ENCODE peak calls at places on chromosome 4, in seven cellular contexts. E, O, X, W, F, K and G are unnamed samples.

GRCh38 chr4:48526403-48526802 is 36.4 kb downstream of the ZAR1 start:
- DNase-seq in E (no peak), O (no peak), X (no peak), W (no peak), F (no peak), K (no peak), G (no peak)

GRCh38 chr4:73236151-73236550 is 22.4 kb downstream of the ANKRD17 start:
- DNase-seq in E (no peak), O (no peak), X (no peak), W (no peak), F (no peak), K (no peak), G (no peak)

GRCh38 chr4:20017035-20017434 is 234.7 kb upstream of the SLIT2 start:
- DNase-seq in E (no peak), O (no peak), X (no peak), W (peak; percentile 97), F (no peak), K (no peak), G (peak; percentile 82)

GRCh38 chr4:83851261-83852084 is 315.6 kb downstream of the GPAT3 start:
- DNase-seq in E (no peak), O (no peak), X (no peak), W (peak; percentile 29), F (no peak), K (no peak), G (no peak)

GRCh38 chr4:151325320-151326246 is at the start of gene SH3D19:
- DNase-seq in E (peak; percentile 61), O (no peak), X (peak; percentile 83), W (peak; percentile 59), F (no peak), K (peak; percentile 48), G (no peak)

GRCh38 chr4:17286737-17287460 is 225.0 kb downstream of the QDPR start:
- DNase-seq in E (no peak), O (no peak), X (no peak), W (no peak), F (no peak), K (no peak), G (no peak)

GRCh38 chr4:102715057-102715456 is 45.7 kb downstream of the MANBA start:
- DNase-seq in E (no peak), O (peak; percentile 8), X (no peak), W (peak; percentile 8), F (no peak), K (no peak), G (no peak)

GRCh38 chr4:113300384-113301011 is 251.0 kb downstream of the ANK2 start:
- DNase-seq in E (peak; percentile 7), O (no peak), X (peak; percentile 16), W (peak; percentile 83), F (no peak), K (no peak), G (peak; percentile 63)

GRCh38 chr4:89836031-89836777 is 757 bp downstream of the SNCA start:
- DNase-seq in E (no peak), O (no peak), X (no peak), W (no peak), F (no peak), K (no peak), G (no peak)

GRCh38 chr4:135573251-135573650 is 1371.7 kb upstream of the PABPC4L start:
- DNase-seq in E (no peak), O (no peak), X (no peak), W (no peak), F (no peak), K (no peak), G (no peak)

GRCh38 chr4:141140271-141141205 is 7.3 kb upstream of the RNF150 start:
- DNase-seq in E (no peak), O (no peak), X (no peak), W (peak; percentile 59), F (no peak), K (no peak), G (no peak)

GRCh38 chr4:4618846-4619245 is 77.0 kb upstream of the STX18 start:
- DNase-seq in E (no peak), O (no peak), X (no peak), W (no peak), F (no peak), K (no peak), G (no peak)

GRCh38 chr4:145820407-145820806 is 118.2 kb downstream of the ZNF827 start:
- DNase-seq in E (no peak), O (no peak), X (no peak), W (no peak), F (no peak), K (no peak), G (no peak)

GRCh38 chr4:128787509-128788311 is 21.8 kb upstream of the JADE1 start:
- DNase-seq in E (no peak), O (no peak), X (no peak), W (no peak), F (no peak), K (no peak), G (no peak)

GRCh38 chr4:96016615-96017299 is 176.9 kb downstream of the PDHA2 start:
- DNase-seq in E (no peak), O (peak; percentile 9), X (peak; percentile 5), W (no peak), F (no peak), K (no peak), G (no peak)

GRCh38 chr4:135515295-135515694 is 1313.7 kb upstream of the PABPC4L start:
- DNase-seq in E (no peak), O (no peak), X (no peak), W (no peak), F (no peak), K (no peak), G (no peak)

GRCh38 chr4:186067757-186068385 is 1.1 kb upstream of the TLR3 start:
- DNase-seq in E (no peak), O (peak; percentile 74), X (peak; percentile 50), W (peak; percentile 51), F (no peak), K (peak; percentile 50), G (peak; percentile 8)

GRCh38 chr4:151043803-151044535 is 28.9 kb upstream of the LRBA start:
- DNase-seq in E (no peak), O (no peak), X (no peak), W (no peak), F (no peak), K (no peak), G (no peak)

GRCh38 chr4:101356928-101357327 is 9.6 kb upstream of the PPP3CA start:
- DNase-seq in E (peak; percentile 28), O (no peak), X (no peak), W (peak; percentile 96), F (no peak), K (no peak), G (peak; percentile 87)

GRCh38 chr4:86496094-86497060 is 97.7 kb upstream of the PTPN13 start:
- DNase-seq in E (peak; percentile 41), O (peak; percentile 58), X (no peak), W (peak; percentile 63), F (no peak), K (no peak), G (peak; percentile 31)
- TF ChIP-seq CTCF in E (peak; percentile 78), O (peak; percentile 79), X (peak; percentile 95), W (peak; percentile 94), F (no peak), K (peak; percentile 92), G (peak; percentile 85)

DNA sequence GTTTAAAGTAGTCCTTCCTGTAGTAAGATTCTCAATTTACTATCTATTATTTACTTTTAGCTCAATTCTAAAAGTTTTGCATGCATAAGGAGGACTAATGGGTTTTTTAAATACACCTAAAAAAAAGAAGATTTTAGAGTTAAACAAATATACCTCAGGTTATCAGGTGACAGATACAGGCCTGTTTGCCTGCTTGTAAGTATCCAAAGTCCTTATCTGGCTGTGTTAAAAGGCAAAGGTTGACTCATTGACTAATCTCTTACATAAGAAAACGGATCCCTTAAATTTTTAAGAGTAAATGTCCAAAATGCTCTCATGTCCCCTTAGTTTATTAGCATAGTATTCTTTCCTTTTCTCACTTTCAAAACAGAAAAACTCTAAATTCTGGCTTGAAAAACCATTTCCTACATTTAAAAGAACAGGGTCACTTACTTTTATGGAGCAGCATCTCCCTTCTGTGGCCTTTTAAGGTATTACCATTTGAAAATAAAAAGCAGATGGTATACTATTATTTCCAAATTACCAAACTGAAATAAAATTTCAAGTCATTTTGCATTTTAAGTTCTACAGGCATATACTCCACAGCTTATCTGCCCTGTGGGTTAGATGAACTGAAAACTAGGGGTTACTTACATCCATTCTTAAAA is 4.5 kb downstream of the CBR4 start:
- DNase-seq in E (no peak), O (peak; percentile 10), X (no peak), W (peak; percentile 29), F (no peak), K (no peak), G (no peak)
- TF ChIP-seq CTCF in E (peak; percentile 41), O (peak; percentile 3), X (peak; percentile 44), W (peak; percentile 65), F (no peak), K (peak; percentile 30), G (peak; percentile 39)

DNA sequence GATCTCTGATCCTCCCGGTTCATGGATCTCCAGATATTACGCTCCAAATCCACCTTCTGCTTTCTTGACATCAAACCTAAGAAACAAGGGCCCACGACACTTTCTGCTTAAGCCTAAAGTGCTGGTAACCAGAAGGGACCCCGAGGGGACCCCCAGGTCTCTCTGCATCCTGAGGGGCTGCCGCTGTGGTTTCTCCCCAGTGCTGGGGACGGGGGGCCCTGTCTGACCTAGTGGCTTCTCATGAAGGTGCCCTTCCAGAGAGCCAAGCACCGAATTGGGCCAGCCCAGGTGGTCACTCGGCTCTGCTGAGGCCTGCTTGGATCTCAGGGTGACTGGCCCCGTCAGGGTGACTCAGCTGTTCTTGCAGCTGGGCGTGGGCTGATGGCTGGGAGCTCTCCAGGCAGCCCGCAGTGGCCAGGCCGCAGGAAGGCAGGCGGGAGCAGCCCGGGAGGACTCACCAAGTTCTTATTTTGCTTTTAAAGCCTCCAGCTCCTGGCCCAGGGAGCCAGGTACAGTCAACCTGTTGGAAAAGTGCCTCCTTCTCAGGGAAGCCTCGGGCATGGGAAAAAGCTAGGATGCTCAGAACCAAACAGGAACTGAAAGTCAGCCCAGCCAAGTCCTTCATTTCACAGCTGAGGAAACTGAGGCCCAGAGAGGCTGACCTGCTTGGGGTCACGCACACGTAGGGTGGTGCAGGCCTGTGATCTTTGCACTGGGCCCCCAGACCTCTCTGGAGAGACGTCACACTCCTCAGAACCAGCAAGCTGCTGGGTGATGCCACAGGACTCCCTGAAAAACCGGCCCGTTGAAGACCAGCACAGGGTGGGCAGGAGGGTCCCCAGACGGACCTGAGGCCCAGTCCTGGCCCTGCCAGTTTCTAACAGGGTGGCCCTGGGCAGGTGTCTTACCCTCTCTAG is 16.7 kb downstream of the BLOC1S4 start:
- DNase-seq in E (peak; percentile 69), O (no peak), X (peak; percentile 68), W (peak; percentile 93), F (peak; percentile 41), K (peak; percentile 78), G (peak; percentile 79)
- TF ChIP-seq CTCF in E (no peak), O (no peak), X (no peak), W (no peak), F (no peak), K (no peak), G (no peak)

DNA sequence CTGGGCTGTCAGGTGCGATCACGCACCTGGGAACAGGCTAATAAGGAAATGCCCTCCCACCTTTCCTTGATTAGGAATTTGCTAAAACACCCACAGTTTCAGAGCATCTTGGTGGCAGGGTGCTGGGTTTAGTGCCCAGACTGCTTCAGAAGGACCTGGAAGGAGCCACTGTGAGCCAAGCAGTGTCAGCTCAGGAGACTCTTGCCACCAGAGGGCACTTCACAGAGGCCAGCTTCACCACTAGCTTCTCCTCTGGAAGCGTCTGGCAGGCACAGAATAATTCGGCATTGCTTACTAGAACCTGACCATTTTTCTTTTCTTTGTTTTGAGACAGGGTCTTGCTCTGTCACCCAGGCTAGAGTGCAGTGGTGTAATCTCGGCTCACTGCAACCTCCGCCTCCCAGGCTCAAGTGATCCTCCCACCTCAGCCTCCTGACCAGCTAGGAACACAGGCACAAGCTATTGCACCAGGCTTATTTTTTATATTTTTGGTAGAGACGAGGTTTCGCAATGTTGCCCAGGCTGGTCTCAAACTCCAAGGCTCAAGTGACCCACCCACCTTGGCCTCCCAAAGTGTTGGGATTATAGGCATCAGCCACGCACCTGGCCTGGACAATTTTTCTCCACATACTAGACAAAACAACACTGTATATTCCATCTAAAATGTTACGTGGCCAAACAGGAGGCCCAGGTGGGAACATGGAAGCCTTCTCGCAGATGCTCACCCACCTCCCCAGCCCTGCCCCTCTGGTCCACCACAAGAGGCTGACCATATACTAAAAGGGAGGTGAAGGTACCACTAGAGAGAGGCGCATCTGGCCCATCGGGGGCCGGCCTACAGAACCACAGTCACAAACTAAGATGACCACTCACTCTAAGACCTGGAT is 14.1 kb downstream of the NOP14 start:
- DNase-seq in E (no peak), O (peak; percentile 38), X (no peak), W (peak; percentile 39), F (no peak), K (no peak), G (no peak)
- TF ChIP-seq CTCF in E (peak; percentile 28), O (peak; percentile 41), X (peak; percentile 55), W (peak; percentile 58), F (no peak), K (peak; percentile 54), G (peak; percentile 57)